ENCODE peak calls at places on chromosomes 4 and X, in six cellular contexts. U is IMR-90, D is HFF-Myc, Q is hepatocyte, Y is Karpas-422, M is fibroblast of lung. A is an unnamed sample.

GRCh38 chr4:172830295-172830764 is 338.3 kb upstream of the GALNT7 start:
- DNase-seq in U (peak), D (no peak), Q (peak), Y (peak), M (no peak), A (no peak)

GRCh38 chrX:39808471-39808917 is 289.3 kb downstream of the BCOR start:
- DNase-seq in U (peak), D (peak), Q (peak), Y (no peak), M (peak), A (peak)

GRCh38 chr4:57943672-57944071 is 833.5 kb upstream of the IGFBP7 start:
- DNase-seq in U (no peak), D (no peak), Q (no peak), Y (no peak), M (no peak), A (no peak)

GRCh38 chrX:103613362-103613761 is 5.6 kb downstream of the TCEAL3 start:
- DNase-seq in U (peak), D (no peak), Q (no peak), Y (no peak), M (no peak), A (no peak)

GRCh38 chr4:67934628-67935027 is 28.7 kb downstream of the TMPRSS11A start:
- DNase-seq in U (no peak), D (no peak), Q (no peak), Y (no peak), M (peak), A (no peak)

GRCh38 chr4:127446309-127446708 is 186.4 kb upstream of the INTU start:
- DNase-seq in U (no peak), D (no peak), Q (no peak), Y (no peak), M (no peak), A (peak)

GRCh38 chrX:24100713-24101112 is 46.0 kb downstream of the EIF2S3 start:
- DNase-seq in U (peak), D (no peak), Q (no peak), Y (no peak), M (peak), A (no peak)

GRCh38 chr4:39613093-39613656 is 25.5 kb downstream of the SMIM14 start:
- DNase-seq in U (peak), D (no peak), Q (no peak), Y (peak), M (peak), A (peak)

GRCh38 chrX:1507511-1508463 is 29.2 kb downstream of the P2RY8 start:
- DNase-seq in U (no peak), D (no peak), Q (no peak), Y (no peak), M (no peak), A (no peak)

GRCh38 chrX:1223253-1223621 is 10.8 kb upstream of the CRLF2 start:
- DNase-seq in U (no peak), D (no peak), Q (no peak), Y (no peak), M (no peak), A (no peak)

DNA sequence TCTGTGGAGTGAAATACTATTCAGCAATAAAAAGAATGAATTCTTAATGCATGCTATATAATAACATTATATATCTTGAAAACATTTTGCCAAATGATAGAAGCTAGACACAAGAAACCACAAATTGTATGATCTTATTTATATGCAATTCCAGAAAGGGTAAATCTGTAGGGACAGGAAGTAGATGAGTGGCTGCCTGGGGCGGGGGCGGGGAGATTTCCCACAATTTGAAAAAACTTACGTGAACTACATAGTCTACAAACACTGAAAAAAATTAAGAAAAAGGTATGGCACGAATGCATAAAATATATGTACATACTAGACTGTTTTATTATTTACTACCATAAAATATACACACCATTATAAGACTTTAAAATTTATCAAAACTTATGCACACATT is 81.6 kb downstream of the WWC2 start:
- DNase-seq in U (no peak), D (no peak), Q (no peak), Y (no peak), M (no peak), A (no peak)
- H3K4me3 ChIP-seq in U (no peak), D (no peak), Q (no peak), Y (no peak), M (no peak), A (no peak)

GRCh38 chr4:71255966-71256365 is 82.9 kb upstream of the SLC4A4 start:
- DNase-seq in U (no peak), D (no peak), Q (no peak), Y (no peak), M (no peak), A (no peak)

GRCh38 chr4:71258323-71258722 is 80.5 kb upstream of the SLC4A4 start:
- DNase-seq in U (no peak), D (no peak), Q (no peak), Y (no peak), M (no peak), A (no peak)

GRCh38 chr4:71257761-71258160 is 81.1 kb upstream of the SLC4A4 start:
- DNase-seq in U (peak), D (no peak), Q (no peak), Y (no peak), M (no peak), A (peak)

GRCh38 chr4:71251266-71251665 is 87.6 kb upstream of the SLC4A4 start:
- DNase-seq in U (peak), D (no peak), Q (no peak), Y (no peak), M (peak), A (peak)

DNA sequence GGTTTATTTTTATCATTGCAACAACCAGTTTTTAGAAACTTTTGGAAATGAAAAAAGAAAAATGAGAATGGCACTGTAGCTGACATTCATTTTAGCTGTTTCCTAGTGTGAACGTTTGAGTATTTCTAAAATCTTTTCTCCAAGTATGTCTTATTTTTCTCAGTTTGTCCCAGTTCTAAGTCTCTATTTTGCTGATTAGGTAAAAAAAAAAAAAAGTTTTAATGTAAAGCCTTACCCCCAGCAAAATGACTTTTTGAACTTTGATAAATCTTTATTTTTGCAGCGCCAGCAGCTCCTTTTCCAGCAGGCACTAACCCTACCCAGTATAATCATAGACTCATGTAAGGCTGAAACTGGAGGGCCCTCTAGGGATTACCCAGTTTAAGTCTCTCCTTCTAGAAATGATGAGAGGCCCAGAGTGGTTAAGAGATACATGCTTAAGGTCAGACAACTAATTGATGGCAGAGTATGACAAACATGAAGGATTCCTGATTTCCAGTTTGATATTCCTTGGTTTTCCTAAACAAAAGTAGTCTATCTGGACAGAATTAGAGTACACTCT is 84.3 kb upstream of the SLC4A4 start:
- DNase-seq in U (no peak), D (no peak), Q (no peak), Y (no peak), M (no peak), A (peak)
- H3K4me3 ChIP-seq in U (no peak), D (no peak), Q (no peak), Y (peak), M (peak), A (no peak)

DNA sequence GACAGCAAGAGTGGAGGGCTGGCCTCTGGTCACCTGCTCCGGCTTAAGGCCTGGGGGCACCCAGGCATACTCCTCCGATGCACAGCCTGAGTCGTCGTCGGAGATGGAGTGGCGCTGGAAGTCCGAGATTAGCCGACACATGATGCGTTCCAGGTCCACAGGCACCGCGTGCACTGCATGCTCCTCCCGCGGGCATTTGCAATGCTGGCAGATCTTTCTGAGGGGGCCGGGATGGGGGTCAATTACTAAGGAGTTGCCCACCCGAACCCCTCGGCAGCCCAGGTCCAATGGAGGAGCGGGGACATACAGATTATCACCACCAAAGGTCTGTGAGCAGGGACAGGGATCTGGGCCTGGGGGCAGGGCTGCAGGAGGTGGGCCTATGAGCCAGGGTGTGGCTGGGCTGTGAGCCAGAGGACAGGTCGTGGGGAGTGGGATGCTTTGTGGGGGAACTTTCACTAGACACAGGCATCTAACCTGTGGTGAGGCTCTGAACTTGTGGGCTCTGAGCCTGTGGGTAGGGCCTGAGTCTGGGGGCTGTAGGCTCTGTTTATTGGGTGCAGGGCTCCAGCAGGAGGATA is 2.4 kb downstream of the PRICKLE3 start:
- DNase-seq in U (no peak), D (no peak), Q (no peak), Y (no peak), M (no peak), A (no peak)
- H3K4me3 ChIP-seq in U (no peak), D (peak), Q (no peak), Y (no peak), M (peak), A (peak)

DNA sequence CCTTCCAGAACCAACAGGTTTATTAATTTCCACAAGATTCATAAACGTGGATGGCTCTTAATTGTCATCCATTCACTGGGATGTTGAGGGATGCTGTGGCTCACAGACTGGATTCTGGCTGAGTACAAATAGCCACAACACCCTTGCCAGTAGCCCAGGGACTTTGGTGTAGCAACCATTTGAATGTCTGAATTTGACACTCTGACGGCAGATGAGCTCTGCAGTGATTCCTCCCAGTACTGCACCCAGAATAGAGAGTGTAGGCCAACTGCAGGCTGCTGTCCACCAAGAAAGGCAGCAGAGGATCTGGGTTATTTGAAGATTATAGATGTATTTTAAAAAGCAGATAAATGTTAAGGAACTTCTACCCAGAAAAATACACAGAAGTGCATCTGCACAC is 15.6 kb upstream of the MAMLD1 start:
- DNase-seq in U (no peak), D (no peak), Q (no peak), Y (no peak), M (no peak), A (no peak)
- H3K4me3 ChIP-seq in U (no peak), D (no peak), Q (no peak), Y (no peak), M (no peak), A (no peak)

GRCh38 chr4:40842318-40842717 is 92.6 kb downstream of the NSUN7 start:
- DNase-seq in U (no peak), D (no peak), Q (no peak), Y (no peak), M (peak), A (no peak)

GRCh38 chr4:40843696-40844095 is 93.9 kb downstream of the NSUN7 start:
- DNase-seq in U (no peak), D (no peak), Q (no peak), Y (peak), M (no peak), A (no peak)

GRCh38 chr4:40840985-40841571 is 91.3 kb downstream of the NSUN7 start:
- DNase-seq in U (peak), D (peak), Q (peak), Y (peak), M (peak), A (peak)

GRCh38 chr4:40844261-40844660 is 94.5 kb downstream of the NSUN7 start:
- DNase-seq in U (no peak), D (no peak), Q (no peak), Y (no peak), M (no peak), A (no peak)

GRCh38 chr4:40842725-40843401 is 93.1 kb downstream of the NSUN7 start:
- DNase-seq in U (peak), D (no peak), Q (no peak), Y (no peak), M (no peak), A (no peak)
- H3K4me3 ChIP-seq in U (no peak), D (no peak), Q (no peak), Y (no peak), M (no peak), A (no peak)

A was measured in AG10803.